ENCODE peak calls at places on chromosomes 13 and 19, in eight cellular contexts. One of them, this sample, is unnamed.

GRCh38 chr19:42098781-42099180 is 22.8 kb downstream of the ZNF574 start:
- DNase-seq in psoas muscle: no peak
- DNase-seq in Caco-2: no peak
- DNase-seq in ELR: no peak
- DNase-seq in OCI-M1: no peak
- DNase-seq in brain microvascular endothelial cell: no peak
- DNase-seq in T-helper 17 cell: no peak
- DNase-seq in NCI-H345: no peak
- DNase-seq in this sample: no peak

GRCh38 chr13:99898421-99898820 is 73.1 kb downstream of the ZIC5 start:
- DNase-seq in psoas muscle: no peak
- DNase-seq in Caco-2: no peak
- DNase-seq in ELR: no peak
- DNase-seq in OCI-M1: no peak
- DNase-seq in brain microvascular endothelial cell: no peak
- DNase-seq in T-helper 17 cell: no peak
- DNase-seq in NCI-H345: no peak
- DNase-seq in this sample: no peak

GRCh38 chr13:48489666-48490065 is 43.2 kb downstream of the RCBTB2 start:
- DNase-seq in psoas muscle: no peak
- DNase-seq in Caco-2: no peak
- DNase-seq in ELR: no peak
- DNase-seq in OCI-M1: peak; percentile 35
- DNase-seq in brain microvascular endothelial cell: no peak
- DNase-seq in T-helper 17 cell: no peak
- DNase-seq in NCI-H345: no peak
- DNase-seq in this sample: no peak

GRCh38 chr19:4068058-4068966 is 1.6 kb upstream of the ZBTB7A start:
- DNase-seq in psoas muscle: no peak
- DNase-seq in Caco-2: no peak
- DNase-seq in ELR: no peak
- DNase-seq in OCI-M1: peak; percentile 29
- DNase-seq in brain microvascular endothelial cell: no peak
- DNase-seq in T-helper 17 cell: no peak
- DNase-seq in NCI-H345: no peak
- DNase-seq in this sample: peak; percentile 60

GRCh38 chr19:4362038-4362828 is 18.9 kb downstream of the MPND start:
- DNase-seq in psoas muscle: no peak
- DNase-seq in Caco-2: no peak
- DNase-seq in ELR: no peak
- DNase-seq in OCI-M1: no peak
- DNase-seq in brain microvascular endothelial cell: no peak
- DNase-seq in T-helper 17 cell: no peak
- DNase-seq in NCI-H345: no peak
- DNase-seq in this sample: no peak

GRCh38 chr19:17227798-17228367 is 1.9 kb downstream of the OCEL1 start:
- DNase-seq in psoas muscle: no peak
- DNase-seq in Caco-2: no peak
- DNase-seq in ELR: no peak
- DNase-seq in OCI-M1: no peak
- DNase-seq in brain microvascular endothelial cell: no peak
- DNase-seq in T-helper 17 cell: no peak
- DNase-seq in NCI-H345: no peak
- DNase-seq in this sample: no peak

GRCh38 chr13:26384587-26384986 is 130.7 kb downstream of the CDK8 start:
- DNase-seq in psoas muscle: no peak
- DNase-seq in Caco-2: no peak
- DNase-seq in ELR: no peak
- DNase-seq in OCI-M1: no peak
- DNase-seq in brain microvascular endothelial cell: no peak
- DNase-seq in T-helper 17 cell: no peak
- DNase-seq in NCI-H345: no peak
- DNase-seq in this sample: no peak

GRCh38 chr13:67230774-67231480 is 791 bp upstream of the PCDH9 start:
- DNase-seq in psoas muscle: peak; percentile 64
- DNase-seq in Caco-2: peak; percentile 53
- DNase-seq in ELR: peak; percentile 78
- DNase-seq in OCI-M1: peak; percentile 85
- DNase-seq in brain microvascular endothelial cell: peak; percentile 48
- DNase-seq in T-helper 17 cell: peak; percentile 4
- DNase-seq in NCI-H345: peak; percentile 72
- DNase-seq in this sample: peak; percentile 89

GRCh38 chr13:35818577-35819165 is 312.5 kb downstream of the DCLK1 start:
- DNase-seq in psoas muscle: no peak
- DNase-seq in Caco-2: no peak
- DNase-seq in ELR: peak; percentile 66
- DNase-seq in OCI-M1: peak; percentile 78
- DNase-seq in brain microvascular endothelial cell: no peak
- DNase-seq in T-helper 17 cell: no peak
- DNase-seq in NCI-H345: peak; percentile 3
- DNase-seq in this sample: no peak

GRCh38 chr13:36086117-36086516 is 45.1 kb downstream of the DCLK1 start:
- DNase-seq in psoas muscle: no peak
- DNase-seq in Caco-2: no peak
- DNase-seq in ELR: no peak
- DNase-seq in OCI-M1: no peak
- DNase-seq in brain microvascular endothelial cell: no peak
- DNase-seq in T-helper 17 cell: no peak
- DNase-seq in NCI-H345: no peak
- DNase-seq in this sample: no peak

GRCh38 chr19:13831560-13832056 is 36.4 kb downstream of the ZSWIM4 start:
- DNase-seq in psoas muscle: no peak
- DNase-seq in Caco-2: no peak
- DNase-seq in ELR: no peak
- DNase-seq in OCI-M1: no peak
- DNase-seq in brain microvascular endothelial cell: no peak
- DNase-seq in T-helper 17 cell: no peak
- DNase-seq in NCI-H345: no peak
- DNase-seq in this sample: no peak

GRCh38 chr13:40920826-40921225 is 98.3 kb downstream of the ELF1 start:
- DNase-seq in psoas muscle: no peak
- DNase-seq in Caco-2: no peak
- DNase-seq in ELR: peak; percentile 63
- DNase-seq in OCI-M1: no peak
- DNase-seq in brain microvascular endothelial cell: no peak
- DNase-seq in T-helper 17 cell: no peak
- DNase-seq in NCI-H345: no peak
- DNase-seq in this sample: no peak